ENCODE peak calls at places on chromosome 11, in five cellular contexts. One of them, this sample, is unnamed.

GRCh38 chr11:47442514-47442913 is 6.4 kb downstream of the RAPSN start:
- DNase-seq in amygdala: peak; percentile 34
- DNase-seq in GM23248: no peak
- DNase-seq in NCI-H1105: no peak
- DNase-seq in SJCRH30: no peak
- DNase-seq in this sample: no peak

GRCh38 chr11:129192150-129192549 is at the start of gene ARHGAP32:
- DNase-seq in amygdala: no peak
- DNase-seq in GM23248: no peak
- DNase-seq in NCI-H1105: no peak
- DNase-seq in SJCRH30: no peak
- DNase-seq in this sample: no peak

GRCh38 chr11:30348035-30348434 is 25.1 kb downstream of the ARL14EP start:
- DNase-seq in amygdala: no peak
- DNase-seq in GM23248: no peak
- DNase-seq in NCI-H1105: no peak
- DNase-seq in SJCRH30: peak; percentile 7
- DNase-seq in this sample: no peak

GRCh38 chr11:11608783-11609232 is 13.0 kb downstream of the GALNT18 start:
- DNase-seq in amygdala: no peak
- DNase-seq in GM23248: peak; percentile 63
- DNase-seq in NCI-H1105: no peak
- DNase-seq in SJCRH30: peak; percentile 18
- DNase-seq in this sample: peak; percentile 22

GRCh38 chr11:74846770-74847169 is 98.1 kb downstream of the RNF169 start:
- DNase-seq in amygdala: no peak
- DNase-seq in GM23248: peak; percentile 43
- DNase-seq in NCI-H1105: no peak
- DNase-seq in SJCRH30: no peak
- DNase-seq in this sample: no peak

GRCh38 chr11:134038897-134039470 is 29.9 kb upstream of the JAM3 start:
- DNase-seq in amygdala: no peak
- DNase-seq in GM23248: no peak
- DNase-seq in NCI-H1105: no peak
- DNase-seq in SJCRH30: peak; percentile 68
- DNase-seq in this sample: no peak

GRCh38 chr11:110710520-110711381 is 1.5 kb downstream of the ARHGAP20 start:
- DNase-seq in amygdala: peak; percentile 8
- DNase-seq in GM23248: peak; percentile 68
- DNase-seq in NCI-H1105: peak; percentile 18
- DNase-seq in SJCRH30: no peak
- DNase-seq in this sample: peak; percentile 11

GRCh38 chr11:111632798-111633197 is 30.5 kb downstream of the SIK2 start:
- DNase-seq in amygdala: no peak
- DNase-seq in GM23248: no peak
- DNase-seq in NCI-H1105: peak; percentile 41
- DNase-seq in SJCRH30: no peak
- DNase-seq in this sample: no peak